ENCODE peak calls at places on chromosome 2, in eight cellular contexts. U is PC-9, D is psoas muscle, W is upper lobe of right lung, T is fibroblast of lung, M is IMR-90, A is breast epithelium, V is trophoblast cell. X is an unnamed sample. For H3K4me1, the result is how much of the 10 kb centered on the place peaks cover.

GRCh38 chr2:25664531-25665307 is 8.7 kb downstream of the DTNB start:
- DNase-seq in T (peak), D (no peak), U (peak), W (no peak), A (no peak), M (peak), V (peak), X (peak)

GRCh38 chr2:161983896-161984295 is 90.1 kb downstream of the DPP4 start:
- DNase-seq in W (no peak), V (peak), D (no peak), U (no peak), T (peak), M (peak), A (no peak), X (no peak)

GRCh38 chr2:216904554-216904953 is 44.7 kb upstream of the TNP1 start:
- DNase-seq in M (no peak), V (no peak), D (no peak), U (no peak), A (no peak), T (no peak), W (no peak), X (no peak)

GRCh38 chr2:23696163-23697045 is 230.5 kb downstream of the ATAD2B start:
- DNase-seq in U (no peak), A (peak), M (no peak), T (no peak), W (peak), D (no peak), V (no peak), X (no peak)

GRCh38 chr2:17719562-17720371 is 33.8 kb downstream of the SMC6 start:
- DNase-seq in V (peak), D (no peak), A (no peak), M (peak), W (no peak), T (peak), U (no peak), X (peak)

GRCh38 chr2:1606421-1607235 is 137.7 kb downstream of the PXDN start:
- DNase-seq in A (no peak), D (no peak), U (no peak), V (no peak), W (no peak), M (peak), T (peak), X (no peak)

GRCh38 chr2:95240091-95240490 is 32.8 kb downstream of the ZNF892 start:
- DNase-seq in T (no peak), W (no peak), V (no peak), M (no peak), D (no peak), A (no peak), U (peak), X (no peak)

GRCh38 chr2:112601754-112602153 is 17.3 kb downstream of the CHCHD5 start:
- DNase-seq in U (no peak), M (no peak), V (peak), A (no peak), W (no peak), T (no peak), D (no peak), X (no peak)

GRCh38 chr2:207143474-207144190 is 22.1 kb downstream of the KLF7 start:
- DNase-seq in W (peak), V (no peak), T (peak), M (no peak), U (no peak), D (peak), A (no peak), X (no peak)
- H3K4me1 ChIP-seq in W (half or more), V (under half), T (under half), M (under half), U (under half), D (half or more), A (under half), X (under half)

DNA sequence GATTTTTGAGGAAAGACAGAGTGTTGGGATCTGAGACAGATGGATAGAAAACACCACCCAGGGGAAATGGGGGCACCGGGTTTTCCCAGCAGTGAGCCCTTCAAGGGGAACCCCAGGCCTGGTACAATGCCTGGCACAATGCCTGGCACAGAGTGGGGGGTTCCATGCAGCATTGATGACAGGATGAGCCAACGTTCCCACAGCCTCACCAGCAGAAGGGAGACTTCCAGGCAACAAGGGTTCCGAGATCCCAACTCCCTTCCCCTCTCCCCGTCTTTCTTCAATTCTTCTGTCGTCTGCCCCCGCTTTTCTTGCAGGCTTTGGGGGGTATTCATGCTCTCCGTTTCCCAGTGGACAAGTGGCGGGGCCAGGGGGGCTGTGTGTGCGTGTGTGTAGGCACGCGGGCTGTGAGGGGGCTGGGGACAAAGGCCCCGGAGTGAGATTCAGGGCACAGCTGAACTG is 132.1 kb upstream of the HAAO start:
- DNase-seq in M (no peak), U (no peak), V (no peak), W (no peak), A (no peak), T (no peak), D (peak), X (no peak)
- H3K4me1 ChIP-seq in M (under half), U (under half), V (half or more), W (half or more), A (under half), T (half or more), D (half or more), X (half or more)

DNA sequence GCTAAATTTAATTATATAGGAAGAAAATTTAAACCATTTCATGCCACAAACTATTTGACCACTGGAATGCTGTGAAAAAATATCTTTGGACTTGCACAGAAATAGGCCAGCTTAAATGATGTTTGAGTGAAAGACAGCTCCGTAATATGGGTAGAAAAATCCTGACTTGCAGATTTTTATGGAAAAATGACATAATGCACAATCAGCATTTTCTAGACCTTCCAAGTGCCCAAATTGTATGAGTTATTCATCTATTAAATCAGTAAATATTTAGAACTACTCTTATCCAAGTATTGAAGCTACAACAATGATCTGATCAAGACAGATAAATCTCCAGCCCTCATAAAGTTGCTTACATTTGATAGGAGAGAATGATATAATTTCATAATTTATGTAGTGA is 691.1 kb upstream of the DDX18 start:
- DNase-seq in A (no peak), D (no peak), M (no peak), T (no peak), W (no peak), U (no peak), V (no peak), X (no peak)
- H3K4me1 ChIP-seq in A (under half), D (under half), M (under half), T (under half), W (under half), U (under half), V (under half), X (under half)

GRCh38 chr2:33314541-33314940 is 161.9 kb upstream of the RASGRP3 start:
- DNase-seq in U (no peak), A (no peak), T (no peak), W (no peak), V (no peak), D (no peak), M (no peak), X (no peak)
- H3K4me1 ChIP-seq in U (under half), A (under half), T (under half), W (under half), V (under half), D (under half), M (under half), X (under half)

GRCh38 chr2:100139114-100139513 is 3.3 kb downstream of the AFF3 start:
- DNase-seq in T (no peak), D (no peak), U (no peak), M (no peak), V (no peak), W (no peak), A (no peak), X (no peak)
- H3K4me1 ChIP-seq in T (under half), D (under half), U (under half), M (under half), V (under half), W (under half), A (under half), X (under half)

GRCh38 chr2:55048514-55048924 is 1.7 kb downstream of the RTN4 start:
- DNase-seq in A (no peak), T (peak), D (no peak), V (peak), M (peak), W (no peak), U (no peak), X (peak)

GRCh38 chr2:55049794-55050132 is 488 bp downstream of the RTN4 start:
- DNase-seq in M (no peak), A (no peak), V (no peak), U (no peak), D (no peak), T (no peak), W (no peak), X (no peak)

GRCh38 chr2:55051026-55051866 is 995 bp upstream of the RTN4 start:
- DNase-seq in U (peak), V (peak), W (no peak), M (peak), D (peak), A (no peak), T (peak), X (peak)

GRCh38 chr2:55048925-55049793 is 1.1 kb downstream of the RTN4 start:
- DNase-seq in V (peak), M (peak), U (peak), A (peak), T (peak), W (peak), D (peak), X (peak)

GRCh38 chr2:55050133-55050994 is at the start of gene RTN4:
- DNase-seq in V (peak), M (peak), T (peak), A (peak), D (peak), W (peak), U (peak), X (peak)
- H3K4me1 ChIP-seq in V (under half), M (under half), T (under half), A (under half), D (under half), W (under half), U (under half), X (under half)

GRCh38 chr2:191038741-191039140 is 24.8 kb upstream of the STAT1 start:
- DNase-seq in V (no peak), T (no peak), U (no peak), W (no peak), D (no peak), M (peak), A (no peak), X (no peak)
- H3K4me1 ChIP-seq in V (under half), T (under half), U (under half), W (under half), D (under half), M (under half), A (under half), X (under half)

X was measured in SJCRH30.